ENCODE peak calls at places on chromosomes 13 and 19, in ten cellular contexts. X, N, U, C, T, D, S, J, B and Z are unnamed samples.

GRCh38 chr13:25380741-25381324 is 9.1 kb downstream of the ATP8A2 start:
- DNase-seq in X (no peak), N (no peak), U (no peak), C (no peak), T (no peak), D (no peak), S (no peak), J (no peak), B (no peak), Z (no peak)

GRCh38 chr19:4064551-4065260 is 2.0 kb downstream of the ZBTB7A start:
- DNase-seq in X (peak; percentile 85), N (peak; percentile 50), U (peak; percentile 41), C (peak; percentile 49), T (peak; percentile 43), D (no peak), S (no peak), J (no peak), B (no peak), Z (no peak)

GRCh38 chr19:5953680-5954213 is 24.2 kb downstream of the RANBP3 start:
- DNase-seq in X (no peak), N (no peak), U (no peak), C (no peak), T (no peak), D (peak; percentile 54), S (no peak), J (no peak), B (no peak), Z (no peak)

GRCh38 chr13:48808689-48809088 is 155.0 kb downstream of the CYSLTR2 start:
- DNase-seq in X (no peak), N (no peak), U (peak; percentile 69), C (no peak), T (peak; percentile 64), D (no peak), S (no peak), J (no peak), B (no peak), Z (no peak)

GRCh38 chr19:18432275-18433038 is 5.5 kb downstream of the ISYNA1 start:
- DNase-seq in X (no peak), N (no peak), U (no peak), C (no peak), T (no peak), D (no peak), S (no peak), J (no peak), B (no peak), Z (no peak)

GRCh38 chr13:26968431-26969335 is 202.9 kb downstream of the USP12 start:
- DNase-seq in X (no peak), N (no peak), U (peak; percentile 12), C (no peak), T (peak; percentile 73), D (no peak), S (no peak), J (no peak), B (no peak), Z (no peak)

GRCh38 chr13:110215606-110216005 is 91.4 kb downstream of the COL4A1 start:
- DNase-seq in X (no peak), N (no peak), U (no peak), C (no peak), T (no peak), D (no peak), S (no peak), J (no peak), B (no peak), Z (no peak)

GRCh38 chr13:113915786-113916329 is 52.0 kb upstream of the GAS6 start:
- DNase-seq in X (no peak), N (no peak), U (no peak), C (no peak), T (no peak), D (no peak), S (no peak), J (no peak), B (no peak), Z (no peak)

GRCh38 chr19:6476155-6476895 is 5.3 kb downstream of the DENND1C start:
- DNase-seq in X (peak; percentile 64), N (peak; percentile 75), U (peak; percentile 40), C (peak; percentile 52), T (peak; percentile 82), D (peak; percentile 80), S (peak; percentile 77), J (no peak), B (no peak), Z (peak; percentile 80)

GRCh38 chr13:33740134-33740538 is 77.8 kb upstream of the RFC3 start:
- DNase-seq in X (no peak), N (no peak), U (peak; percentile 86), C (no peak), T (no peak), D (no peak), S (no peak), J (no peak), B (peak; percentile 24), Z (no peak)

GRCh38 chr13:98910501-98910951 is 67.3 kb downstream of the DOCK9 start:
- DNase-seq in X (no peak), N (peak; percentile 17), U (peak; percentile 77), C (no peak), T (peak; percentile 90), D (peak; percentile 44), S (no peak), J (no peak), B (peak; percentile 40), Z (peak; percentile 25)

GRCh38 chr13:87120476-87120875 is 550.7 kb upstream of the SLITRK5 start:
- DNase-seq in X (no peak), N (no peak), U (peak; percentile 21), C (no peak), T (no peak), D (no peak), S (no peak), J (peak; percentile 9), B (no peak), Z (no peak)

GRCh38 chr19:29855087-29855486 is 43.3 kb downstream of the CCNE1 start:
- DNase-seq in X (no peak), N (no peak), U (no peak), C (no peak), T (no peak), D (no peak), S (no peak), J (no peak), B (no peak), Z (no peak)

GRCh38 chr19:44820648-44821609 is 12.0 kb downstream of the BCAM start:
- DNase-seq in X (no peak), N (no peak), U (peak; percentile 32), C (no peak), T (no peak), D (no peak), S (no peak), J (no peak), B (no peak), Z (no peak)

GRCh38 chr13:31334994-31335549 is 135.3 kb downstream of the B3GLCT start:
- DNase-seq in X (no peak), N (no peak), U (no peak), C (no peak), T (no peak), D (no peak), S (no peak), J (no peak), B (no peak), Z (no peak)

GRCh38 chr13:82436099-82436585 is 1446.1 kb downstream of the SLITRK1 start:
- DNase-seq in X (no peak), N (no peak), U (no peak), C (no peak), T (no peak), D (no peak), S (no peak), J (no peak), B (no peak), Z (no peak)

GRCh38 chr13:40653558-40654318 is 12.7 kb downstream of the FOXO1 start:
- DNase-seq in X (no peak), N (no peak), U (no peak), C (no peak), T (no peak), D (no peak), S (no peak), J (no peak), B (no peak), Z (no peak)

GRCh38 chr13:97212540-97213146 is 9.5 kb upstream of the MBNL2 start:
- DNase-seq in X (no peak), N (no peak), U (peak; percentile 58), C (no peak), T (peak; percentile 51), D (no peak), S (peak; percentile 6), J (no peak), B (no peak), Z (no peak)

GRCh38 chr13:40922437-40923040 is 96.6 kb downstream of the ELF1 start:
- DNase-seq in X (no peak), N (no peak), U (no peak), C (no peak), T (no peak), D (no peak), S (no peak), J (no peak), B (no peak), Z (no peak)

GRCh38 chr19:34336781-34337271 is 28.2 kb upstream of the GPI start:
- DNase-seq in X (peak; percentile 49), N (peak; percentile 55), U (peak; percentile 48), C (no peak), T (peak; percentile 38), D (no peak), S (no peak), J (no peak), B (no peak), Z (no peak)

GRCh38 chr19:4390862-4391693 is 9.3 kb downstream of the SH3GL1 start:
- DNase-seq in X (no peak), N (no peak), U (peak; percentile 61), C (no peak), T (no peak), D (no peak), S (no peak), J (no peak), B (no peak), Z (no peak)

GRCh38 chr13:76266566-76266965 is 619.6 kb downstream of the KCTD12 start:
- DNase-seq in X (no peak), N (no peak), U (peak; percentile 50), C (no peak), T (no peak), D (no peak), S (no peak), J (no peak), B (no peak), Z (no peak)

GRCh38 chr19:29670255-29670654 is 5.0 kb downstream of the PLEKHF1 start:
- DNase-seq in X (no peak), N (no peak), U (no peak), C (no peak), T (no peak), D (no peak), S (no peak), J (no peak), B (no peak), Z (no peak)